ENCODE peak calls at places on chromosomes 1 and 21, in four cellular contexts. J, S, H and T are unnamed samples.

GRCh38 chr1:82491301-82491986 is 690.7 kb downstream of the ADGRL2 start:
- DNase-seq in J (no peak), S (no peak), H (no peak), T (no peak)

GRCh38 chr1:2151906-2152305 is 42.7 kb downstream of the FAAP20 start:
- DNase-seq in J (no peak), S (no peak), H (no peak), T (no peak)

GRCh38 chr1:178037510-178038253 is 56.2 kb upstream of the RASAL2 start:
- DNase-seq in J (no peak), S (peak; percentile 54), H (peak; percentile 58), T (peak; percentile 76)

GRCh38 chr1:30283199-30283962 is 440.0 kb downstream of the MATN1 start:
- DNase-seq in J (no peak), S (no peak), H (no peak), T (no peak)

GRCh38 chr1:84224905-84225304 is 76.6 kb upstream of the SAMD13 start:
- DNase-seq in J (no peak), S (no peak), H (no peak), T (no peak)

GRCh38 chr1:77316006-77316405 is 34.2 kb downstream of the AK5 start:
- DNase-seq in J (no peak), S (peak; percentile 81), H (no peak), T (no peak)

GRCh38 chr1:171742577-171742922 is 685 bp upstream of the VAMP4 start:
- DNase-seq in J (no peak), S (peak; percentile 37), H (peak; percentile 45), T (no peak)

GRCh38 chr1:239184581-239185244 is 201.7 kb upstream of the CHRM3 start:
- DNase-seq in J (no peak), S (no peak), H (no peak), T (no peak)

GRCh38 chr1:218553197-218553596 is 208.1 kb downstream of the TGFB2 start:
- DNase-seq in J (no peak), S (no peak), H (peak; percentile 23), T (no peak)

GRCh38 chr21:44568667-44569556 is 4.6 kb upstream of the KRTAP10-4 start:
- DNase-seq in J (no peak), S (no peak), H (no peak), T (no peak)

GRCh38 chr1:8348777-8349472 is 31.0 kb downstream of the SLC45A1 start:
- DNase-seq in J (no peak), S (peak; percentile 58), H (peak; percentile 93), T (peak; percentile 48)

GRCh38 chr1:26165126-26165892 is 3.5 kb downstream of the C1orf232 start:
- DNase-seq in J (no peak), S (peak; percentile 23), H (no peak), T (no peak)

GRCh38 chr1:54803761-54804470 is 2.8 kb upstream of the TTC22 start:
- DNase-seq in J (no peak), S (peak; percentile 26), H (no peak), T (no peak)

GRCh38 chr1:177328251-177328650 is 157.5 kb downstream of the BRINP2 start:
- DNase-seq in J (no peak), S (no peak), H (no peak), T (no peak)

GRCh38 chr1:199843856-199844255 is 183.7 kb upstream of the NR5A2 start:
- DNase-seq in J (no peak), S (peak; percentile 36), H (no peak), T (peak; percentile 67)

GRCh38 chr1:196678510-196678884 is 26.7 kb downstream of the CFH start:
- DNase-seq in J (no peak), S (peak; percentile 81), H (no peak), T (no peak)

GRCh38 chr1:6578624-6579373 is 995 bp upstream of the ZBTB48 start:
- DNase-seq in J (no peak), S (no peak), H (no peak), T (no peak)

GRCh38 chr1:156122519-156123355 is 8.2 kb downstream of the LMNA start:
- DNase-seq in J (no peak), S (peak; percentile 92), H (peak; percentile 55), T (peak; percentile 97)

GRCh38 chr21:43194303-43195130 is 25.7 kb downstream of the CRYAA start:
- DNase-seq in J (no peak), S (no peak), H (no peak), T (no peak)

GRCh38 chr1:53408013-53408754 is 51.0 kb upstream of the DMRTB1 start:
- DNase-seq in J (no peak), S (peak; percentile 39), H (no peak), T (no peak)

GRCh38 chr1:2350486-2350885 is 40.9 kb downstream of the MORN1 start:
- DNase-seq in J (no peak), S (no peak), H (no peak), T (no peak)

GRCh38 chr1:198776602-198777029 is 137.8 kb downstream of the PTPRC start:
- DNase-seq in J (no peak), S (peak; percentile 98), H (no peak), T (peak; percentile 98)

GRCh38 chr21:42373181-42373907 is 7.0 kb upstream of the TFF1 start:
- DNase-seq in J (no peak), S (no peak), H (peak; percentile 50), T (no peak)

GRCh38 chr1:231971397-231972233 is 345.0 kb downstream of the DISC1 start:
- DNase-seq in J (no peak), S (peak; percentile 64), H (no peak), T (peak; percentile 94)

GRCh38 chr1:179016694-179017382 is 8.9 kb upstream of the FAM20B start:
- DNase-seq in J (no peak), S (peak; percentile 82), H (peak; percentile 87), T (peak; percentile 45)

GRCh38 chr1:94317790-94318188 is 80.4 kb upstream of the ARHGAP29 start:
- DNase-seq in J (no peak), S (no peak), H (no peak), T (no peak)

GRCh38 chr1:234619794-234620247 is 9.8 kb upstream of the IRF2BP2 start:
- DNase-seq in J (no peak), S (no peak), H (no peak), T (no peak)

GRCh38 chr1:158329807-158330206 is 1.5 kb downstream of the CD1B start:
- DNase-seq in J (no peak), S (no peak), H (no peak), T (no peak)

GRCh38 chr1:181898773-181899172 is 162.7 kb downstream of the ZNF648 start:
- DNase-seq in J (no peak), S (no peak), H (no peak), T (no peak)

GRCh38 chr1:47911892-47912291 is 85.3 kb downstream of the TRABD2B start:
- DNase-seq in J (no peak), S (no peak), H (no peak), T (no peak)

GRCh38 chr1:173332026-173332425 is 124.9 kb upstream of the TNFSF4 start:
- DNase-seq in J (no peak), S (peak; percentile 89), H (no peak), T (peak; percentile 2)

GRCh38 chr21:41678944-41679343 is 87.9 kb downstream of the RIPK4 start:
- DNase-seq in J (no peak), S (peak; percentile 94), H (peak; percentile 95), T (peak; percentile 83)

GRCh38 chr1:209389258-209389657 is 194.3 kb upstream of the CAMK1G start:
- DNase-seq in J (no peak), S (peak; percentile 94), H (no peak), T (no peak)

GRCh38 chr1:152965853-152966252 is 4.6 kb upstream of the SPRR4 start:
- DNase-seq in J (no peak), S (no peak), H (no peak), T (no peak)

GRCh38 chr1:205382561-205382960 is 25.8 kb upstream of the KLHDC8A start:
- DNase-seq in J (no peak), S (no peak), H (no peak), T (no peak)

GRCh38 chr21:41709965-41710822 is 56.7 kb downstream of the RIPK4 start:
- DNase-seq in J (no peak), S (no peak), H (no peak), T (no peak)

GRCh38 chr1:14887044-14887443 is 266.5 kb upstream of the TMEM51 start:
- DNase-seq in J (no peak), S (no peak), H (no peak), T (no peak)

DNA sequence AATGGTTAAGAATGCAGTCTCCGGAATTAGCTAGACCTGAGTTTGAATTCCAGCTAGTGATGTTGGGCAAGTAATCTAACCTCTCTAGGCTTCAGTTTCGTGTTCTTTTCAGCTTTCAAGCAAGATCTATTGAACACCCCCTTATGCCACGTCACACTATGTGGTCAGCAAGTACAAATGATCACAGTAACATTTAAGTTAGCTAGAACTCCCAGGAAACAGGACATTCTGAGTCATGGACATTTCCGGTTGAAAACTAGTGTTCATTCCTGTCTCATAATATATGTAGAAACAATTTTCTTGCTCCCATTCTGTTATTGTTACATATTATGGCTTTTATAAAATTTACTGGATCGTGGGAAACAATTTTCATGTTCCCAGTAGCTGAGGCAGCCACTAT is 34.0 kb upstream of the NHLH2 start:
- DNase-seq in J (no peak), S (peak; percentile 47), H (no peak), T (no peak)
- H2AFZ ChIP-seq in J (no peak overlapping the region), S (no peak overlapping the region), H (no peak overlapping the region), T (no peak overlapping the region)

GRCh38 chr21:34620084-34620665 is 5.3 kb upstream of the RCAN1 start:
- DNase-seq in J (no peak), S (no peak), H (no peak), T (no peak)
- H3K9ac ChIP-seq in J (no peak overlapping the region), S (no peak overlapping the region), H (no peak overlapping the region), T (no peak overlapping the region)

GRCh38 chr1:201228011-201228983 is 37.7 kb downstream of the IGFN1 start:
- DNase-seq in J (no peak), S (no peak), H (no peak), T (no peak)
- TF ChIP-seq FOS in J (no peak), S (no peak), H (no peak), T (no peak)

GRCh38 chr1:32918166-32918565 is 17.0 kb upstream of the TMEM54 start:
- DNase-seq in J (no peak), S (no peak), H (no peak), T (no peak)

GRCh38 chr1:32915766-32916455 is 14.7 kb upstream of the TMEM54 start:
- DNase-seq in J (no peak), S (peak; percentile 22), H (no peak), T (no peak)

GRCh38 chr1:32917521-32917920 is 16.3 kb upstream of the TMEM54 start:
- DNase-seq in J (no peak), S (no peak), H (no peak), T (no peak)

GRCh38 chr1:32920833-32921232 is 19.6 kb upstream of the TMEM54 start:
- DNase-seq in J (no peak), S (no peak), H (no peak), T (no peak)

DNA sequence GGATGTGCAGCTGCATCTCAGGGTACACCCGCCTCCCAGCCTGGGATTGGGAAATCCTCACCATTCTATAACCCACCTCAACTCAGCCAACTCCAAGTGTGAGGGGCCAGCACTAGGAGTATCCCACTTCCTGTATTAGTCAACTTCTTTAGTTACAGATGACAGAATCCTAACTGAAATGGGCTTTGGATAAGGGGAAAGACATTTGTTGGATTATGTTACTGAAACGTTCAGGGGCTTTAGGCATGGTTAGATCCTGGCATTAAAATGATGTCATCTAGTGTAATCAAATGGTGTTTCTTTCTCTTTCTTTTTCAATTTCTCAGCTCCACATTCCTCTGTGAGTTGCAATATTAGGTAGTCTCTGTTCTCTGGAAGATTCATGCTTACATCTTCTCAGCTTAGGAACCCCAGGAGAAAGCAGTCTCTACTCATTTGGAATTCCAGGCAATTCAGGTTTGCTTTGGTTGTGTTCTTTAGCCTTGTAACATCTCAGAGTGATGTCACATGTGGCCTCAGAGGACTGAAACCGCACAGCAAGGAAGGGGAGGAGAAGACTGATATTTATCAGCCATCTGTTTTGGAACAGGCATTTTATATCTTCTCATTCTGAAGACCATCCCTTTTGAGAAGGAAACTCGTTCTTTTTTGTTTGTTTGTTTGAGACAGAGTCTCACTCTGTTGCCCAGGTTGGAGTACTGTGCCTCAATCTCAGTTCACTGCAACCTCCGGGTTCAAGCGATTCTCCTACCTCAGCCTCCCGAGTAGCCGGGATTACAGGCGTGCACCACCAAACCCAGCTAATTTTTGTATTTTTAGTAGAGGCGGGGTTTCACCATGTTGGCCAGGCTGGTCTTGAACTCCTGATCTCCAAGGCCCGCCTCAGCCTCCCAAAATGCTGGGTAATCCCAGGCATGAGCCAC is 18.9 kb upstream of the TMEM54 start:
- DNase-seq in J (no peak), S (peak; percentile 72), H (no peak), T (no peak)
- H2AFZ ChIP-seq in J (peak overlapping the region; percentile 56), S (no peak overlapping the region), H (peak overlapping the region; percentile 36), T (no peak overlapping the region)